ENCODE peak calls at places on chromosome 4, in six cellular contexts. Y is ovary, C is A549, B is tibial nerve, J is upper lobe of left lung, O is K562. U is an unnamed sample.
A peak's percentile ranks its signal among the peaks of the same experiment; 100 is the strongest.

GRCh38 chr4:156672492-156672891 is 299.1 kb downstream of the PDGFC start:
- DNase-seq in O (no peak), C (no peak), B (no peak), J (no peak), Y (no peak), U (no peak)

GRCh38 chr4:6095023-6095817 is 77.0 kb upstream of the C4orf50 start:
- DNase-seq in C (peak; percentile 56), J (no peak), Y (no peak), O (no peak), B (no peak), U (no peak)

GRCh38 chr4:113505057-113505456 is 256.5 kb downstream of the CAMK2D start:
- DNase-seq in C (no peak), Y (no peak), B (no peak), O (no peak), J (no peak), U (no peak)

GRCh38 chr4:76987153-76987562 is 37.6 kb downstream of the SEPTIN11 start:
- DNase-seq in Y (peak; percentile 38), B (no peak), O (no peak), J (no peak), C (no peak), U (peak; percentile 27)

GRCh38 chr4:128461300-128462103 is 173.9 kb upstream of the PGRMC2 start:
- DNase-seq in J (no peak), Y (peak; percentile 50), B (peak; percentile 32), C (peak; percentile 71), O (peak; percentile 72), U (no peak)

GRCh38 chr4:100340534-100341364 is 150.5 kb upstream of the DDIT4L start:
- DNase-seq in Y (no peak), C (no peak), O (no peak), J (no peak), B (no peak), U (no peak)

GRCh38 chr4:145583656-145584055 is 35.5 kb upstream of the MMAA start:
- DNase-seq in B (no peak), C (no peak), J (no peak), Y (no peak), O (no peak), U (no peak)

GRCh38 chr4:30828290-30828926 is 108.2 kb downstream of the PCDH7 start:
- DNase-seq in B (no peak), J (no peak), Y (no peak), C (no peak), O (no peak), U (no peak)

GRCh38 chr4:14428125-14428524 is 574.2 kb upstream of the CPEB2 start:
- DNase-seq in Y (no peak), O (no peak), B (no peak), C (no peak), J (no peak), U (no peak)

GRCh38 chr4:92091335-92091734 is 212.4 kb upstream of the GRID2 start:
- DNase-seq in J (no peak), C (peak; percentile 30), O (peak; percentile 25), Y (no peak), B (no peak), U (no peak)

GRCh38 chr4:138897818-138898226 is 117.8 kb upstream of the NOCT start:
- DNase-seq in C (peak; percentile 53), Y (no peak), B (no peak), J (no peak), O (peak; percentile 38), U (no peak)

GRCh38 chr4:22019676-22020075 is 71.1 kb upstream of the KCNIP4 start:
- DNase-seq in O (no peak), C (no peak), J (no peak), Y (no peak), B (no peak), U (no peak)

GRCh38 chr4:42306221-42307109 is 90.8 kb upstream of the SHISA3 start:
- DNase-seq in C (no peak), O (no peak), J (no peak), B (peak; percentile 45), Y (no peak), U (no peak)

GRCh38 chr4:48005781-48006180 is 10.7 kb downstream of the CNGA1 start:
- DNase-seq in Y (no peak), C (no peak), J (no peak), B (no peak), O (no peak), U (no peak)

GRCh38 chr4:188778880-188779279 is 639.6 kb downstream of the TRIML1 start:
- DNase-seq in J (no peak), Y (no peak), C (no peak), O (no peak), B (no peak), U (no peak)

GRCh38 chr4:94877973-94878372 is 120.2 kb downstream of the BMPR1B start:
- DNase-seq in J (no peak), C (no peak), Y (no peak), B (no peak), O (no peak), U (no peak)

GRCh38 chr4:123599920-123600394 is 203.4 kb downstream of the SPRY1 start:
- DNase-seq in C (no peak), Y (peak; percentile 65), B (peak; percentile 61), J (peak; percentile 72), O (peak; percentile 93), U (peak; percentile 62)
- TF ChIP-seq EP300 in C (no peak), Y (no peak), B (no peak), J (peak; percentile 80), O (peak; percentile 63), U (no peak)

DNA sequence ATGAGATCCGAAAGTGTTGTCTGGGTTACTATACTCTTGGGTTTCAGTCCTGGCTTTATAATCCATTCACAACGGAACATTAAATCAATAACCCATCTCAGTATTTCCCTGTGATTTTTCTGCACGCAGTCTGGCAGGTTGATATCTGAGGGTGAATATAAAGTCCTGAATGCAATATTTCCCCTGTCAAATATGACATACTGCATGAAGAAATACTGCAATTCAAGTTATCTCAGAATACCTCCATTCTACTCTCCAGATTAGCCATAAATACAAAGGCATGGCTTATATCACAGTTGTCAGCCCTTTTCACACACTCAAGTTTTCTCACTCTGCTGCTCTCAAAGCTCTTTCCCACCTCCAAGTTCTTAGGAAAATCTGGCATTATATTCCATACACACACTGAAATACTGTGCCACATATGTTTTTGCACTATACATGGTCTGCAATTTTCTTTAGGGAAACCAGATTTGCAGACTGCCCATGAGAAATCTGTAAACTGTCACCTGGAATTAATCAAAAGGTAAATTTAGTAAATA is 64.7 kb downstream of the WDFY3 start:
- DNase-seq in B (no peak), J (no peak), O (no peak), Y (no peak), C (no peak), U (no peak)
- TF ChIP-seq EP300 in B (no peak), J (no peak), O (no peak), Y (no peak), C (no peak), U (no peak)

GRCh38 chr4:177596035-177596434 is 153.8 kb upstream of the AGA start:
- DNase-seq in C (peak; percentile 48), B (no peak), O (peak; percentile 28), J (no peak), Y (no peak), U (no peak)

GRCh38 chr4:177596991-177597390 is 154.8 kb upstream of the AGA start:
- DNase-seq in C (no peak), J (no peak), Y (no peak), B (no peak), O (no peak), U (no peak)

DNA sequence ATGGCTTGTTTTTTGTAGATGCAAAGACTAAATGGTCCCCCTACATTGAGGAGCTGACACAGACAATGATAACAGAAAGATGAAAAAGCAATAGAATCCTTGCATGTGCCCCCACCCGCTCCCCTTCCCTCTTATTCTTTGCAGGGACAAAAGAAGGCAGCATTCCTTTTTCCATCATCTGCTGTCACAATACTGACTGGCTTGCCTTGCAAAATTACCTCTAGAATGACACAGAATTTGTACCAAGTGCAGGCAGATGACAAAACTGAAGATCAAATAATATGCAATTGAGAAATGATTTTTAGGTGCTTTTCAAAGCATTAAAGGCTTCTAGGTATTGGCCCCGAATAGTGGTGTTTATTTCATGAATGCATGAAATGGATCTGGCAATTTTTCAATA is 153.2 kb upstream of the AGA start:
- DNase-seq in Y (no peak), B (no peak), J (no peak), O (no peak), C (no peak), U (no peak)
- TF ChIP-seq EP300 in Y (no peak), B (no peak), J (no peak), O (no peak), C (no peak), U (no peak)

GRCh38 chr4:104860227-104861123 is 286.2 kb upstream of the TET2 start:
- DNase-seq in Y (peak; percentile 63), B (peak; percentile 83), C (peak; percentile 66), O (peak; percentile 57), J (no peak), U (peak; percentile 29)
- TF ChIP-seq EP300 in Y (no peak), B (no peak), C (no peak), O (no peak), J (no peak), U (no peak)

U was measured in stomach.